ENCODE peak calls at places on chromosomes 5 and 9, in seven cellular contexts. G is activated effector memory CD4-positive, alpha-beta T cell treated with Interleukin-2 at 50 U/mL for 16 hours; D is NCI-H2171 treated with DMSO at 0.1 percent for 48 hours; K is ELR; A is breast epithelium; P is Peyer's patch; R is heart left ventricle. T is an unnamed sample.
A peak's percentile ranks its signal among the peaks of the same experiment; 100 is the strongest.

GRCh38 chr5:138241688-138242547 is 28.8 kb upstream of the CDC23 start:
- DNase-seq in G (no peak), D (peak; percentile 2), R (peak; percentile 29), K (peak; percentile 42), A (no peak), P (no peak), T (no peak)

GRCh38 chr5:111787006-111787405 is 30.0 kb upstream of the NREP start:
- DNase-seq in A (no peak), P (no peak), D (no peak), R (no peak), K (no peak), G (no peak), T (no peak)

GRCh38 chr9:20312732-20313131 is 309.6 kb downstream of the MLLT3 start:
- DNase-seq in P (no peak), R (no peak), K (peak; percentile 65), G (no peak), A (no peak), D (no peak), T (no peak)

GRCh38 chr5:96709152-96709821 is 47.1 kb downstream of the CAST start:
- DNase-seq in D (no peak), P (no peak), R (no peak), A (no peak), G (no peak), K (peak; percentile 90), T (no peak)

GRCh38 chr5:77924081-77924480 is 147.9 kb upstream of the TBCA start:
- DNase-seq in A (no peak), G (no peak), D (no peak), K (peak; percentile 51), R (no peak), P (no peak), T (no peak)

GRCh38 chr5:160787247-160787646 is 64.8 kb downstream of the ATP10B start:
- DNase-seq in K (peak; percentile 3), R (no peak), D (peak; percentile 18), G (no peak), A (no peak), P (no peak), T (no peak)

GRCh38 chr5:102596113-102596512 is 97.3 kb upstream of the SLCO6A1 start:
- DNase-seq in D (no peak), A (no peak), P (no peak), G (no peak), R (no peak), K (no peak), T (no peak)

GRCh38 chr9:123710299-123710698 is 219.6 kb downstream of the DENND1A start:
- DNase-seq in K (peak; percentile 84), R (no peak), A (no peak), D (no peak), G (no peak), P (no peak), T (no peak)

GRCh38 chr9:16613605-16614004 is 256.9 kb downstream of the BNC2 start:
- DNase-seq in R (no peak), G (no peak), A (no peak), K (no peak), P (no peak), D (no peak), T (no peak)

GRCh38 chr9:23779220-23779619 is 46.8 kb downstream of the ELAVL2 start:
- DNase-seq in D (no peak), A (no peak), G (no peak), P (no peak), R (no peak), K (no peak), T (no peak)

GRCh38 chr9:129146441-129146933 is 31.6 kb downstream of the IER5L start:
- DNase-seq in K (no peak), R (peak; percentile 42), D (no peak), P (no peak), A (no peak), G (no peak), T (peak; percentile 60)

GRCh38 chr5:128276537-128277216 is 193.1 kb downstream of the SLC12A2 start:
- DNase-seq in P (no peak), G (no peak), K (peak; percentile 37), A (no peak), D (no peak), R (no peak), T (no peak)